ENCODE peak calls at places on chromosomes 16 and 17, in eight cellular contexts. One of them, this sample, is unnamed. For H3K9me3, the result is how much of the 10 kb centered on the place peaks cover.

GRCh38 chr16:12688972-12689850 is 114.5 kb downstream of the CPPED1 start:
- DNase-seq in mammary epithelial cell: no peak
- DNase-seq in lung: no peak
- DNase-seq in CD8-positive, alpha-beta T cell: peak
- DNase-seq in neural progenitor cell: no peak
- DNase-seq in uterus: no peak
- DNase-seq in OCI-LY7: no peak
- DNase-seq in psoas muscle: no peak
- DNase-seq in this sample: no peak

GRCh38 chr16:85557083-85557975 is 55.8 kb upstream of the GSE1 start:
- DNase-seq in uterus: peak
- DNase-seq in mammary epithelial cell: peak
- DNase-seq in OCI-LY7: peak
- DNase-seq in psoas muscle: no peak
- DNase-seq in neural progenitor cell: peak
- DNase-seq in lung: no peak
- DNase-seq in CD8-positive, alpha-beta T cell: no peak
- DNase-seq in this sample: no peak

GRCh38 chr16:12119562-12119961 is 143.0 kb downstream of the SNX29 start:
- DNase-seq in mammary epithelial cell: peak
- DNase-seq in lung: no peak
- DNase-seq in psoas muscle: no peak
- DNase-seq in CD8-positive, alpha-beta T cell: no peak
- DNase-seq in OCI-LY7: no peak
- DNase-seq in neural progenitor cell: no peak
- DNase-seq in uterus: no peak
- DNase-seq in this sample: no peak

GRCh38 chr17:57628421-57628820 is 116.7 kb downstream of the CCDC182 start:
- DNase-seq in neural progenitor cell: no peak
- DNase-seq in OCI-LY7: no peak
- DNase-seq in psoas muscle: no peak
- DNase-seq in lung: no peak
- DNase-seq in CD8-positive, alpha-beta T cell: no peak
- DNase-seq in mammary epithelial cell: no peak
- DNase-seq in uterus: no peak
- DNase-seq in this sample: no peak

GRCh38 chr16:3908951-3909437 is 28.5 kb upstream of the CREBBP start:
- DNase-seq in uterus: no peak
- DNase-seq in mammary epithelial cell: no peak
- DNase-seq in lung: no peak
- DNase-seq in OCI-LY7: no peak
- DNase-seq in neural progenitor cell: no peak
- DNase-seq in psoas muscle: no peak
- DNase-seq in CD8-positive, alpha-beta T cell: no peak
- DNase-seq in this sample: no peak

GRCh38 chr17:62702746-62703268 is 75.3 kb downstream of the MRC2 start:
- DNase-seq in uterus: no peak
- DNase-seq in psoas muscle: no peak
- DNase-seq in lung: no peak
- DNase-seq in CD8-positive, alpha-beta T cell: no peak
- DNase-seq in OCI-LY7: no peak
- DNase-seq in neural progenitor cell: no peak
- DNase-seq in mammary epithelial cell: no peak
- DNase-seq in this sample: no peak

GRCh38 chr16:10682604-10683003 is 12.1 kb downstream of the TEKT5 start:
- DNase-seq in mammary epithelial cell: no peak
- DNase-seq in lung: no peak
- DNase-seq in neural progenitor cell: no peak
- DNase-seq in OCI-LY7: no peak
- DNase-seq in CD8-positive, alpha-beta T cell: no peak
- DNase-seq in uterus: no peak
- DNase-seq in psoas muscle: no peak
- DNase-seq in this sample: no peak

GRCh38 chr16:80631581-80631980 is 90.8 kb downstream of the DYNLRB2 start:
- DNase-seq in mammary epithelial cell: no peak
- DNase-seq in psoas muscle: no peak
- DNase-seq in uterus: no peak
- DNase-seq in OCI-LY7: no peak
- DNase-seq in lung: no peak
- DNase-seq in neural progenitor cell: no peak
- DNase-seq in CD8-positive, alpha-beta T cell: no peak
- DNase-seq in this sample: no peak

GRCh38 chr17:49210158-49211029 is at the start of the genes ABI3 and GNGT2:
- DNase-seq in OCI-LY7: peak
- DNase-seq in lung: no peak
- DNase-seq in CD8-positive, alpha-beta T cell: peak
- DNase-seq in neural progenitor cell: no peak
- DNase-seq in psoas muscle: peak
- DNase-seq in uterus: no peak
- DNase-seq in mammary epithelial cell: no peak
- DNase-seq in this sample: no peak

GRCh38 chr16:69830146-69830533 is 68.0 kb downstream of the WWP2 start:
- DNase-seq in mammary epithelial cell: no peak
- DNase-seq in lung: no peak
- DNase-seq in neural progenitor cell: no peak
- DNase-seq in OCI-LY7: no peak
- DNase-seq in uterus: no peak
- DNase-seq in psoas muscle: no peak
- DNase-seq in CD8-positive, alpha-beta T cell: no peak
- DNase-seq in this sample: no peak
- H3K27ac ChIP-seq in mammary epithelial cell: no peak
- H3K27ac ChIP-seq in lung: no peak
- H3K27ac ChIP-seq in neural progenitor cell: no peak
- H3K27ac ChIP-seq in OCI-LY7: no peak
- H3K27ac ChIP-seq in uterus: peak
- H3K27ac ChIP-seq in psoas muscle: no peak
- H3K27ac ChIP-seq in CD8-positive, alpha-beta T cell: no peak
- H3K27ac ChIP-seq in this sample: no peak

GRCh38 chr17:4026255-4026654 is 62.0 kb upstream of the ATP2A3 start:
- DNase-seq in neural progenitor cell: no peak
- DNase-seq in psoas muscle: no peak
- DNase-seq in lung: no peak
- DNase-seq in uterus: no peak
- DNase-seq in OCI-LY7: no peak
- DNase-seq in mammary epithelial cell: no peak
- DNase-seq in CD8-positive, alpha-beta T cell: no peak
- DNase-seq in this sample: no peak
- H3K9me3 ChIP-seq in neural progenitor cell: under half
- H3K9me3 ChIP-seq in psoas muscle: under half
- H3K9me3 ChIP-seq in lung: under half
- H3K9me3 ChIP-seq in uterus: under half
- H3K9me3 ChIP-seq in OCI-LY7: under half
- H3K9me3 ChIP-seq in mammary epithelial cell: under half
- H3K9me3 ChIP-seq in CD8-positive, alpha-beta T cell: under half
- H3K9me3 ChIP-seq in this sample: under half

GRCh38 chr16:48539485-48540221 is 70.3 kb downstream of the N4BP1 start:
- DNase-seq in CD8-positive, alpha-beta T cell: no peak
- DNase-seq in lung: no peak
- DNase-seq in neural progenitor cell: no peak
- DNase-seq in OCI-LY7: no peak
- DNase-seq in mammary epithelial cell: no peak
- DNase-seq in uterus: no peak
- DNase-seq in psoas muscle: no peak
- DNase-seq in this sample: no peak

GRCh38 chr16:48540222-48540900 is 69.6 kb downstream of the N4BP1 start:
- DNase-seq in psoas muscle: no peak
- DNase-seq in CD8-positive, alpha-beta T cell: no peak
- DNase-seq in lung: no peak
- DNase-seq in OCI-LY7: no peak
- DNase-seq in neural progenitor cell: no peak
- DNase-seq in uterus: no peak
- DNase-seq in mammary epithelial cell: no peak
- DNase-seq in this sample: no peak

GRCh38 chr16:48537909-48538745 is 71.9 kb downstream of the N4BP1 start:
- DNase-seq in uterus: peak
- DNase-seq in lung: peak
- DNase-seq in mammary epithelial cell: no peak
- DNase-seq in CD8-positive, alpha-beta T cell: no peak
- DNase-seq in OCI-LY7: no peak
- DNase-seq in neural progenitor cell: no peak
- DNase-seq in psoas muscle: peak
- DNase-seq in this sample: peak

GRCh38 chr16:48537275-48537674 is 72.7 kb downstream of the N4BP1 start:
- DNase-seq in neural progenitor cell: no peak
- DNase-seq in psoas muscle: no peak
- DNase-seq in mammary epithelial cell: no peak
- DNase-seq in CD8-positive, alpha-beta T cell: no peak
- DNase-seq in uterus: no peak
- DNase-seq in OCI-LY7: no peak
- DNase-seq in lung: no peak
- DNase-seq in this sample: no peak

GRCh38 chr16:48538746-48539484 is 71.1 kb downstream of the N4BP1 start:
- DNase-seq in uterus: no peak
- DNase-seq in neural progenitor cell: peak
- DNase-seq in CD8-positive, alpha-beta T cell: no peak
- DNase-seq in mammary epithelial cell: no peak
- DNase-seq in psoas muscle: no peak
- DNase-seq in OCI-LY7: no peak
- DNase-seq in lung: no peak
- DNase-seq in this sample: no peak
- TF ChIP-seq CTCF in uterus: no peak
- TF ChIP-seq CTCF in neural progenitor cell: peak
- TF ChIP-seq CTCF in CD8-positive, alpha-beta T cell: no peak
- TF ChIP-seq CTCF in mammary epithelial cell: peak
- TF ChIP-seq CTCF in psoas muscle: no peak
- TF ChIP-seq CTCF in OCI-LY7: no peak
- TF ChIP-seq CTCF in lung: no peak
- TF ChIP-seq CTCF in this sample: peak

GRCh38 chr17:10751569-10751968 is 21.7 kb upstream of the TMEM220 start:
- DNase-seq in uterus: no peak
- DNase-seq in OCI-LY7: no peak
- DNase-seq in mammary epithelial cell: no peak
- DNase-seq in neural progenitor cell: no peak
- DNase-seq in lung: no peak
- DNase-seq in psoas muscle: no peak
- DNase-seq in CD8-positive, alpha-beta T cell: no peak
- DNase-seq in this sample: no peak
- H3K27ac ChIP-seq in uterus: no peak
- H3K27ac ChIP-seq in OCI-LY7: no peak
- H3K27ac ChIP-seq in mammary epithelial cell: no peak
- H3K27ac ChIP-seq in neural progenitor cell: no peak
- H3K27ac ChIP-seq in lung: no peak
- H3K27ac ChIP-seq in psoas muscle: no peak
- H3K27ac ChIP-seq in CD8-positive, alpha-beta T cell: no peak
- H3K27ac ChIP-seq in this sample: no peak

DNA sequence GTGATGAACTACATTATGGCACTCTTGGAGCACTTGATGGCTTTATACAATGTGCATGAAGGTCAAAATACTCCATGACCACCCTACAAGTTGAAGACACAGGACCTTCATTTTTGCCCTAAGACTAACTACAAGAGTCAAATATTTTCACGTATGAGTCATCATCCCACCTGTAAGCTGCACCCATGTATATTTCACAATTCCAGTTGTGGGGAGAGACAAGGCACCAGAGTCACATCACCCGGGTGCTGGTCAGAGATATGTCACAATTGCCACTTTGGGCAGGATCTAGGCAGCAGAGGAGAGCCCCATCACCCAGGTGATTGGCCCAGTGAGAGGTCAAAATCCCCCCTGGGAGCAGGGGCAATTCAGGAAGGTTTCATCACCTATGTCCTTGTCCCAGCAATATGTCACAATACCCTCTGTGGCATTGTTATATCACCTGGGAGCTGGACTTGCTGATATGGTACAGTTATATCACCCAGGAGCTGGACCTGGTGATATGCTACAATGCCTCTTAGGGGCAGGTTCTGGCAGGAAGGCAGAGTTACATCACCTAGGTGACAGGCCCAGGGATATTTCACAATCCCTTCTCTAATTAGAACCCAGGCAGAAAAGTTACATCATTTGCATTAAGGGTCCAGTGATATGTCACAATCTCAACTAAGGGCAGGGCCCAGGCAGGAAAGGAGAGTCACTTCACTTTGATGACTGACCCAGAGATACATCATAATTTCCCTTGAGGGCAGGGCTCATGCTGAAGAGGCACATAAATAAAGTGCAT is 1839.2 kb downstream of the TP53TG3F start:
- DNase-seq in mammary epithelial cell: peak
- DNase-seq in OCI-LY7: no peak
- DNase-seq in neural progenitor cell: no peak
- DNase-seq in CD8-positive, alpha-beta T cell: no peak
- DNase-seq in uterus: no peak
- DNase-seq in psoas muscle: no peak
- DNase-seq in lung: no peak
- DNase-seq in this sample: no peak
- H3K9me3 ChIP-seq in mammary epithelial cell: under half
- H3K9me3 ChIP-seq in OCI-LY7: under half
- H3K9me3 ChIP-seq in neural progenitor cell: under half
- H3K9me3 ChIP-seq in CD8-positive, alpha-beta T cell: under half
- H3K9me3 ChIP-seq in uterus: under half
- H3K9me3 ChIP-seq in psoas muscle: under half
- H3K9me3 ChIP-seq in lung: under half
- H3K9me3 ChIP-seq in this sample: under half

DNA sequence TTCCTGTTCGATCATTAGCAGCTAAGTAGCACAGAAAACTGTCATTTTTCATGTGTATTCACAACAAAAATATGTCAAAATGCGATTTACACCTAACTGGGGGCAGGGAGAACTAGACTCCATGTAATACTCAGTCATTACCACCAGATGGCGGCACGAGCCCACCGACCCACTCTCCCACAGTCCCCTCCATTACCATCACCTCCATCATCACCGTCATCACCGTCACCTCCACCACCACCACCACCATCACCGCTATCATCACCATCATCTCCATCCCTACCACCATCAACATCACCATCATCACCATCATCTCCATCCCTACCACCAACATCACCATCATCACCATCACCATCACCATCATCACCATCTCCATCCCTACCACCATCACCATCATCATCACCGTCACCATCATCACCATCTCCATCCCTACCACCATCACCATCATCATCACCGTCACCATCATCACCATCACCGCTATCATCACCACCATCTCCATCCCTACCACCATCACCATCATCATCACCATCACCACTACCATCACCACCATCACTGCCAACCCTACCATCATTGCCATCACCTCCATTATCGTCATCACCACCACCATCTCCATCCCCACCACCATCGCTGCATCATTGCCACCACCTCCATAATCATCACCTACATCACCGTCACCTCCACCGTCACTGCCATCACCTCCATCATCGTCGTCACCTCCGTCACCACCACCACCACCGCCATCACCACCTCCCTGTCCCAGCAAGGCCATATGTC is 14.4 kb downstream of the NDUFAF8 start:
- DNase-seq in OCI-LY7: peak
- DNase-seq in mammary epithelial cell: no peak
- DNase-seq in uterus: peak
- DNase-seq in lung: peak
- DNase-seq in CD8-positive, alpha-beta T cell: peak
- DNase-seq in neural progenitor cell: peak
- DNase-seq in psoas muscle: peak
- DNase-seq in this sample: peak
- TF ChIP-seq CTCF in OCI-LY7: peak
- TF ChIP-seq CTCF in mammary epithelial cell: peak
- TF ChIP-seq CTCF in uterus: peak
- TF ChIP-seq CTCF in lung: peak
- TF ChIP-seq CTCF in CD8-positive, alpha-beta T cell: peak
- TF ChIP-seq CTCF in neural progenitor cell: peak
- TF ChIP-seq CTCF in psoas muscle: peak
- TF ChIP-seq CTCF in this sample: peak